ENCODE peak calls at places on chromosomes 7 and 10, in seven cellular contexts. One of them, this sample, is unnamed.

GRCh38 chr10:47348138-47348651 is at the start of gene RBP3:
- DNase-seq in HepG2: no peak
- DNase-seq in K562: no peak
- DNase-seq in SK-N-SH: peak; percentile 81
- DNase-seq in GM12878: no peak
- DNase-seq in H1: no peak
- DNase-seq in HCT116: no peak
- DNase-seq in this sample: no peak

GRCh38 chr10:131700032-131700431 is 200.8 kb upstream of the PPP2R2D start:
- DNase-seq in HCT116: no peak
- DNase-seq in GM12878: no peak
- DNase-seq in SK-N-SH: no peak
- DNase-seq in HepG2: no peak
- DNase-seq in K562: no peak
- DNase-seq in H1: no peak
- DNase-seq in this sample: no peak

GRCh38 chr7:64902806-64903721 is at the start of gene ZNF273:
- DNase-seq in K562: peak; percentile 91
- DNase-seq in HCT116: peak; percentile 80
- DNase-seq in GM12878: peak; percentile 71
- DNase-seq in SK-N-SH: peak; percentile 90
- DNase-seq in HepG2: peak; percentile 91
- DNase-seq in H1: peak; percentile 89
- DNase-seq in this sample: peak; percentile 97

GRCh38 chr10:130411496-130412070 is 275.4 kb downstream of the GLRX3 start:
- DNase-seq in K562: no peak
- DNase-seq in GM12878: no peak
- DNase-seq in HCT116: no peak
- DNase-seq in H1: no peak
- DNase-seq in SK-N-SH: no peak
- DNase-seq in HepG2: no peak
- DNase-seq in this sample: no peak

GRCh38 chr7:66281678-66282593 is 76.8 kb downstream of the TPST1 start:
- DNase-seq in GM12878: no peak
- DNase-seq in HCT116: peak; percentile 13
- DNase-seq in K562: peak; percentile 25
- DNase-seq in H1: no peak
- DNase-seq in HepG2: peak; percentile 6
- DNase-seq in SK-N-SH: no peak
- DNase-seq in this sample: no peak

GRCh38 chr10:60816624-60817023 is 38.3 kb downstream of the CDK1 start:
- DNase-seq in HepG2: peak; percentile 71
- DNase-seq in K562: peak; percentile 89
- DNase-seq in GM12878: peak; percentile 26
- DNase-seq in HCT116: peak; percentile 64
- DNase-seq in H1: no peak
- DNase-seq in SK-N-SH: peak; percentile 68
- DNase-seq in this sample: peak; percentile 81

GRCh38 chr7:5657901-5658300 is 123.6 kb downstream of the RNF216 start:
- DNase-seq in SK-N-SH: no peak
- DNase-seq in HCT116: no peak
- DNase-seq in K562: no peak
- DNase-seq in HepG2: no peak
- DNase-seq in GM12878: no peak
- DNase-seq in H1: no peak
- DNase-seq in this sample: no peak

GRCh38 chr10:114259825-114260224 is 20.8 kb downstream of the VWA2 start:
- DNase-seq in GM12878: no peak
- DNase-seq in H1: no peak
- DNase-seq in SK-N-SH: no peak
- DNase-seq in HCT116: no peak
- DNase-seq in HepG2: no peak
- DNase-seq in K562: no peak
- DNase-seq in this sample: no peak

GRCh38 chr10:44946201-44946600 is 13.4 kb upstream of the RASSF4 start:
- DNase-seq in K562: no peak
- DNase-seq in H1: peak; percentile 16
- DNase-seq in HepG2: no peak
- DNase-seq in SK-N-SH: no peak
- DNase-seq in GM12878: no peak
- DNase-seq in HCT116: no peak
- DNase-seq in this sample: no peak

GRCh38 chr7:23419845-23420244 is 50.4 kb downstream of the IGF2BP3 start:
- DNase-seq in HCT116: no peak
- DNase-seq in HepG2: no peak
- DNase-seq in K562: no peak
- DNase-seq in GM12878: no peak
- DNase-seq in H1: no peak
- DNase-seq in SK-N-SH: no peak
- DNase-seq in this sample: no peak

GRCh38 chr7:12504144-12504543 is 66.4 kb upstream of the SCIN start:
- DNase-seq in H1: no peak
- DNase-seq in HepG2: no peak
- DNase-seq in GM12878: no peak
- DNase-seq in K562: no peak
- DNase-seq in HCT116: no peak
- DNase-seq in SK-N-SH: no peak
- DNase-seq in this sample: no peak

GRCh38 chr10:43236176-43236850 is 30.6 kb downstream of the RASGEF1A start:
- DNase-seq in GM12878: no peak
- DNase-seq in H1: no peak
- DNase-seq in HCT116: no peak
- DNase-seq in K562: no peak
- DNase-seq in HepG2: no peak
- DNase-seq in SK-N-SH: no peak
- DNase-seq in this sample: no peak

GRCh38 chr10:17219024-17219423 is 9.0 kb upstream of the VIM start:
- DNase-seq in GM12878: no peak
- DNase-seq in HCT116: no peak
- DNase-seq in HepG2: no peak
- DNase-seq in K562: no peak
- DNase-seq in H1: no peak
- DNase-seq in SK-N-SH: no peak
- DNase-seq in this sample: no peak

GRCh38 chr7:45074738-45075644 is 13.8 kb downstream of the NACAD start:
- DNase-seq in GM12878: no peak
- DNase-seq in K562: no peak
- DNase-seq in HCT116: no peak
- DNase-seq in H1: no peak
- DNase-seq in HepG2: no peak
- DNase-seq in SK-N-SH: no peak
- DNase-seq in this sample: no peak

GRCh38 chr10:1002425-1003006 is 14.3 kb downstream of the GTPBP4 start:
- DNase-seq in SK-N-SH: no peak
- DNase-seq in H1: no peak
- DNase-seq in HCT116: no peak
- DNase-seq in K562: no peak
- DNase-seq in HepG2: no peak
- DNase-seq in GM12878: no peak
- DNase-seq in this sample: no peak
- TF ChIP-seq JUND in SK-N-SH: no peak
- TF ChIP-seq JUND in H1: no peak
- TF ChIP-seq JUND in HCT116: no peak
- TF ChIP-seq JUND in K562: no peak
- TF ChIP-seq JUND in HepG2: no peak
- TF ChIP-seq JUND in GM12878: no peak
- TF ChIP-seq JUND in this sample: no peak

GRCh38 chr7:20408467-20408826 is 77.7 kb downstream of the ITGB8 start:
- DNase-seq in HCT116: no peak
- DNase-seq in K562: no peak
- DNase-seq in H1: no peak
- DNase-seq in GM12878: no peak
- DNase-seq in SK-N-SH: no peak
- DNase-seq in HepG2: no peak
- DNase-seq in this sample: no peak
- TF ChIP-seq JUND in HCT116: no peak
- TF ChIP-seq JUND in K562: no peak
- TF ChIP-seq JUND in H1: no peak
- TF ChIP-seq JUND in GM12878: no peak
- TF ChIP-seq JUND in SK-N-SH: no peak
- TF ChIP-seq JUND in HepG2: no peak
- TF ChIP-seq JUND in this sample: no peak

GRCh38 chr10:5616871-5617270 is 49.5 kb downstream of the ASB13 start:
- DNase-seq in H1: no peak
- DNase-seq in SK-N-SH: no peak
- DNase-seq in HepG2: no peak
- DNase-seq in GM12878: no peak
- DNase-seq in HCT116: no peak
- DNase-seq in K562: no peak
- DNase-seq in this sample: no peak
- TF ChIP-seq JUND in H1: no peak
- TF ChIP-seq JUND in SK-N-SH: no peak
- TF ChIP-seq JUND in HepG2: no peak
- TF ChIP-seq JUND in GM12878: no peak
- TF ChIP-seq JUND in HCT116: no peak
- TF ChIP-seq JUND in K562: no peak
- TF ChIP-seq JUND in this sample: no peak

GRCh38 chr10:34489973-34490372 is 325.1 kb downstream of the PARD3 start:
- DNase-seq in HCT116: peak; percentile 29
- DNase-seq in SK-N-SH: no peak
- DNase-seq in HepG2: no peak
- DNase-seq in K562: no peak
- DNase-seq in H1: no peak
- DNase-seq in GM12878: no peak
- DNase-seq in this sample: no peak

GRCh38 chr10:34488476-34489130 is 326.5 kb downstream of the PARD3 start:
- DNase-seq in H1: no peak
- DNase-seq in GM12878: no peak
- DNase-seq in K562: no peak
- DNase-seq in SK-N-SH: no peak
- DNase-seq in HCT116: no peak
- DNase-seq in HepG2: no peak
- DNase-seq in this sample: no peak

GRCh38 chr10:34492081-34492480 is 323.0 kb downstream of the PARD3 start:
- DNase-seq in SK-N-SH: no peak
- DNase-seq in HepG2: no peak
- DNase-seq in GM12878: no peak
- DNase-seq in H1: no peak
- DNase-seq in K562: no peak
- DNase-seq in HCT116: no peak
- DNase-seq in this sample: no peak

GRCh38 chr10:34491666-34492065 is 323.4 kb downstream of the PARD3 start:
- DNase-seq in H1: no peak
- DNase-seq in K562: no peak
- DNase-seq in GM12878: no peak
- DNase-seq in SK-N-SH: no peak
- DNase-seq in HCT116: no peak
- DNase-seq in HepG2: no peak
- DNase-seq in this sample: no peak

DNA sequence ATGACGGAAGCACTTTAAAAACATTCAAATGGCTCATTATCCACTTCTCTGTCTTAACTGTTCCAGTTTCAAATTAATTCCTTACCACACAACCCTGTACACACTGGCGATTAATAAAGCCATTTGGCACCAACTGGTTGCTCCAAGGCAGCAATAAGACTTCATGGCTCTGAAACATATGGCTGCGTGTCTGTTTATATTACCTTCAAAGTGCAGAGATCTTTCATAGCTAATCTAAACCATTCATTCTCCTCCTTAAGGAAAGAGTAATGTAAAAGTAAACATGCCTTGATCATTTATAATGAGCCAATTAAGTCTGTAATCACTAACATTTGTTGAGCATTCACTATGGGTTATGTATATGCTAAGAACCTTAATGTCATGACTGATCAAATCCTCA is 325.7 kb downstream of the PARD3 start:
- DNase-seq in HepG2: no peak
- DNase-seq in SK-N-SH: no peak
- DNase-seq in K562: no peak
- DNase-seq in GM12878: no peak
- DNase-seq in HCT116: no peak
- DNase-seq in H1: no peak
- DNase-seq in this sample: no peak
- TF ChIP-seq JUND in HepG2: no peak
- TF ChIP-seq JUND in SK-N-SH: no peak
- TF ChIP-seq JUND in K562: no peak
- TF ChIP-seq JUND in GM12878: no peak
- TF ChIP-seq JUND in HCT116: no peak
- TF ChIP-seq JUND in H1: no peak
- TF ChIP-seq JUND in this sample: no peak

GRCh38 chr10:129272171-129272570 is 194.9 kb upstream of the MGMT start:
- DNase-seq in SK-N-SH: no peak
- DNase-seq in HCT116: no peak
- DNase-seq in K562: no peak
- DNase-seq in H1: no peak
- DNase-seq in GM12878: no peak
- DNase-seq in HepG2: no peak
- DNase-seq in this sample: no peak
- TF ChIP-seq JUND in SK-N-SH: no peak
- TF ChIP-seq JUND in HCT116: no peak
- TF ChIP-seq JUND in K562: no peak
- TF ChIP-seq JUND in H1: no peak
- TF ChIP-seq JUND in GM12878: no peak
- TF ChIP-seq JUND in HepG2: no peak
- TF ChIP-seq JUND in this sample: no peak

DNA sequence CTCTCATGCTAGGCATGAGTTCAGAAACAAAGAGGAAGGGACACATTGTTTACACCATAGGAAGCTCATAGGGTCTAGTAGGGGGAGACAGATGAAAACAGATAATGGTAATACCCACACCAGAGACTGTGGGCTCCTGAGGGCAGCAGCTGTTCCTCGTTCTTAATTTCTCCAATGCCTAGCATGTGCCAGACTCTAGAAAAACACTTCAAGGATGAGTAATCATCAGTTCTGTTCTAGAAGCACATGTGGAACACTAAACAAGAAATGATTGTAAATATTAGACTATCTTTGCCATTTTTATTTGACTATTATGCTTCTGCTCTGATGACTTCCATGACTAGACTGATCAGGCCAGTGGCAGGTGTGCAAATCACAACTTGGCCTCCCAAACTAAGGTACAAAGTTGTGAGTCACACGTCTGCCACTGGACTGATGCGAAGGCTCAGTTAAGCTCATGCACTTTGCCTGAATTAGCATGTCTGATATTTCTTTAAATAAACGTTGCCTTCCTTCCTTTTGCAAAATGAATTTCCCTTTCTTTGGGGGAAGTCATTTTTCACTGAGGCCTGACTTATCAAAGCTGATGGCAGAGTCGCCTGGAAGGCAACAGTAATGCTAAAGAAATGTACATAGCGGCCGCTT is 89.2 kb upstream of the FGL2 start:
- DNase-seq in HepG2: no peak
- DNase-seq in GM12878: no peak
- DNase-seq in K562: no peak
- DNase-seq in SK-N-SH: no peak
- DNase-seq in HCT116: no peak
- DNase-seq in H1: no peak
- DNase-seq in this sample: no peak
- TF ChIP-seq JUND in HepG2: no peak
- TF ChIP-seq JUND in GM12878: no peak
- TF ChIP-seq JUND in K562: no peak
- TF ChIP-seq JUND in SK-N-SH: no peak
- TF ChIP-seq JUND in HCT116: no peak
- TF ChIP-seq JUND in H1: no peak
- TF ChIP-seq JUND in this sample: no peak